ENCODE peak calls at places on chromosome 11, in six cellular contexts. One of them, this sample, is unnamed.

GRCh38 chr11:12285811-12286222 is 91.6 kb upstream of the PARVA start:
- DNase-seq in dorsolateral prefrontal cortex: no peak
- DNase-seq in MM.1S: no peak
- DNase-seq in body of pancreas: no peak
- DNase-seq in GM23338: no peak
- DNase-seq in A549: no peak
- DNase-seq in this sample: no peak

GRCh38 chr11:99383628-99384300 is 363.0 kb downstream of the CNTN5 start:
- DNase-seq in A549: no peak
- DNase-seq in dorsolateral prefrontal cortex: no peak
- DNase-seq in body of pancreas: no peak
- DNase-seq in MM.1S: no peak
- DNase-seq in GM23338: no peak
- DNase-seq in this sample: no peak

GRCh38 chr11:34656062-34656720 is 35.3 kb downstream of the EHF start:
- DNase-seq in body of pancreas: no peak
- DNase-seq in A549: no peak
- DNase-seq in MM.1S: no peak
- DNase-seq in dorsolateral prefrontal cortex: peak; percentile 78
- DNase-seq in GM23338: no peak
- DNase-seq in this sample: no peak

GRCh38 chr11:127392575-127392974 is 392.0 kb upstream of the KIRREL3 start:
- DNase-seq in GM23338: peak; percentile 32
- DNase-seq in MM.1S: no peak
- DNase-seq in body of pancreas: no peak
- DNase-seq in A549: no peak
- DNase-seq in dorsolateral prefrontal cortex: no peak
- DNase-seq in this sample: no peak

GRCh38 chr11:122776546-122776945 is 61.8 kb upstream of the CRTAM start:
- DNase-seq in A549: no peak
- DNase-seq in MM.1S: no peak
- DNase-seq in body of pancreas: no peak
- DNase-seq in GM23338: no peak
- DNase-seq in dorsolateral prefrontal cortex: no peak
- DNase-seq in this sample: no peak

GRCh38 chr11:91730071-91730470 is 494.5 kb upstream of the FAT3 start:
- DNase-seq in GM23338: no peak
- DNase-seq in A549: no peak
- DNase-seq in body of pancreas: no peak
- DNase-seq in MM.1S: no peak
- DNase-seq in dorsolateral prefrontal cortex: no peak
- DNase-seq in this sample: no peak

GRCh38 chr11:77813256-77813655 is 7.3 kb downstream of the RSF1 start:
- DNase-seq in GM23338: no peak
- DNase-seq in MM.1S: no peak
- DNase-seq in dorsolateral prefrontal cortex: no peak
- DNase-seq in A549: no peak
- DNase-seq in body of pancreas: no peak
- DNase-seq in this sample: no peak

GRCh38 chr11:34026432-34026831 is 25.1 kb upstream of the CAPRIN1 start:
- DNase-seq in MM.1S: no peak
- DNase-seq in GM23338: no peak
- DNase-seq in A549: no peak
- DNase-seq in dorsolateral prefrontal cortex: no peak
- DNase-seq in body of pancreas: no peak
- DNase-seq in this sample: no peak

GRCh38 chr11:111438846-111439520 is 59.9 kb upstream of the POU2AF1 start:
- DNase-seq in MM.1S: peak; percentile 97
- DNase-seq in dorsolateral prefrontal cortex: no peak
- DNase-seq in body of pancreas: no peak
- DNase-seq in A549: no peak
- DNase-seq in GM23338: no peak
- DNase-seq in this sample: peak; percentile 43

GRCh38 chr11:106187860-106188456 is 110.5 kb downstream of the AASDHPPT start:
- DNase-seq in body of pancreas: no peak
- DNase-seq in A549: no peak
- DNase-seq in MM.1S: no peak
- DNase-seq in GM23338: peak; percentile 10
- DNase-seq in dorsolateral prefrontal cortex: no peak
- DNase-seq in this sample: no peak

GRCh38 chr11:45833761-45834160 is 13.5 kb upstream of the CRY2 start:
- DNase-seq in GM23338: no peak
- DNase-seq in body of pancreas: no peak
- DNase-seq in dorsolateral prefrontal cortex: no peak
- DNase-seq in A549: no peak
- DNase-seq in MM.1S: no peak
- DNase-seq in this sample: no peak

GRCh38 chr11:122007611-122008071 is 108.4 kb downstream of the BLID start:
- DNase-seq in body of pancreas: no peak
- DNase-seq in GM23338: no peak
- DNase-seq in A549: no peak
- DNase-seq in MM.1S: no peak
- DNase-seq in dorsolateral prefrontal cortex: no peak
- DNase-seq in this sample: no peak

GRCh38 chr11:91926967-91927366 is 297.7 kb upstream of the FAT3 start:
- DNase-seq in MM.1S: no peak
- DNase-seq in A549: no peak
- DNase-seq in dorsolateral prefrontal cortex: no peak
- DNase-seq in GM23338: no peak
- DNase-seq in body of pancreas: peak; percentile 17
- DNase-seq in this sample: peak; percentile 56

GRCh38 chr11:82675838-82676237 is 57.8 kb downstream of the FAM181B start:
- DNase-seq in A549: no peak
- DNase-seq in body of pancreas: no peak
- DNase-seq in MM.1S: no peak
- DNase-seq in GM23338: peak; percentile 85
- DNase-seq in dorsolateral prefrontal cortex: no peak
- DNase-seq in this sample: no peak

GRCh38 chr11:85875505-85875904 is 20.3 kb downstream of the CCDC83 start:
- DNase-seq in A549: peak; percentile 56
- DNase-seq in GM23338: no peak
- DNase-seq in body of pancreas: no peak
- DNase-seq in dorsolateral prefrontal cortex: no peak
- DNase-seq in MM.1S: no peak
- DNase-seq in this sample: no peak

GRCh38 chr11:44784784-44785183 is 58.0 kb downstream of the TSPAN18 start:
- DNase-seq in A549: no peak
- DNase-seq in dorsolateral prefrontal cortex: no peak
- DNase-seq in GM23338: no peak
- DNase-seq in MM.1S: no peak
- DNase-seq in body of pancreas: no peak
- DNase-seq in this sample: no peak

GRCh38 chr11:112784323-112785073 is 176.7 kb upstream of the NCAM1 start:
- DNase-seq in GM23338: peak; percentile 28
- DNase-seq in A549: no peak
- DNase-seq in body of pancreas: peak; percentile 24
- DNase-seq in dorsolateral prefrontal cortex: no peak
- DNase-seq in MM.1S: no peak
- DNase-seq in this sample: no peak

GRCh38 chr11:44632466-44633123 is 67.1 kb downstream of the CD82 start:
- DNase-seq in dorsolateral prefrontal cortex: peak; percentile 42
- DNase-seq in body of pancreas: peak; percentile 18
- DNase-seq in A549: peak; percentile 56
- DNase-seq in MM.1S: no peak
- DNase-seq in GM23338: peak; percentile 76
- DNase-seq in this sample: peak; percentile 58

GRCh38 chr11:77874206-77874605 is 53.3 kb downstream of the AAMDC start:
- DNase-seq in A549: no peak
- DNase-seq in MM.1S: no peak
- DNase-seq in body of pancreas: no peak
- DNase-seq in dorsolateral prefrontal cortex: no peak
- DNase-seq in GM23338: no peak
- DNase-seq in this sample: no peak

GRCh38 chr11:111540921-111541208 is 345 bp downstream of the LAYN start:
- DNase-seq in A549: no peak
- DNase-seq in GM23338: no peak
- DNase-seq in body of pancreas: no peak
- DNase-seq in dorsolateral prefrontal cortex: no peak
- DNase-seq in MM.1S: no peak
- DNase-seq in this sample: no peak

GRCh38 chr11:75734491-75735180 is 17.0 kb downstream of the MOGAT2 start:
- DNase-seq in A549: no peak
- DNase-seq in MM.1S: peak; percentile 25
- DNase-seq in dorsolateral prefrontal cortex: no peak
- DNase-seq in GM23338: no peak
- DNase-seq in body of pancreas: no peak
- DNase-seq in this sample: peak; percentile 87

DNA sequence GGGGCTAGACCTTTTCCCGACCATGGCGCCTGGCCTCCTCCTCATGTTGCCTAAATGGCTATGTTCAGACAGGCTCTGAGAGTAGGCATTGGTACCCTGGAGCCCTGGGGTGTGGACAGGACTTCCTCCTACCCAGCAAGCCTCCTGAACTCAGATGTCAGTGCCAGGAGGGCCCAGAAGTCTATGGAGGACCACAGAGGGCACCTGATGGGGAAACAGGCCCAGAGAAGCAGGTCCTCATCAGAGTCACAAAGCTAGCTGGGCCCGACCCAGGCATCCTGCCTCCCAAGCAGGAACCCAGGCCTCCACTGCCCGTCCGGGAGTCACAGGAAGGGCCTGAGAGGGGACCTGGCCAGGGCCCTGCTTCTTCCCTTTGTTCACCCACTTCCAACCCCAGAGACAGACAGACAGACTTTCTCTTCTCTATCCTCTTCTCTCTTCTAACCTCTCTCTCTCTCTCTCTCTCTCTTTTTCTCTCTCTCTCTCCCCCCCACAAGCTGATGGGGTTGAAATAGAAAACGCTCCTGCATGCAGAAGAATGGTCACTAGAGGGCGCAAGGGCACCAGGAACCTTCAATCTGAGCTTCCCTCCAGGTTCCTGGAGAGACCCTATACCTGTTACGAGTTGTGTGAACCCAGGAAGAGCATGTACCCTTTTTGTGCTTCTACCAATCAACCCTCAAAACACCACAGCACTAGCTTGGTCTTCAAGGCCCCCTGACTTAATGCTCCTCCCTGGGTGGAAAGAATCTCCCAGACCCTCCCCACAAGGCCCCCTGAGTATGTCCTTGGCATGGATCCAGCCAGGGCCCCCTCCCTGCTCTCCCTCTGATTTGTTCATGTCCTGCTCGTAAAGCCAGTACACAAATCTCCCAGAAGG is 27.1 kb downstream of the ARAP1 start:
- DNase-seq in GM23338: peak; percentile 92
- DNase-seq in MM.1S: peak; percentile 65
- DNase-seq in A549: peak; percentile 85
- DNase-seq in dorsolateral prefrontal cortex: peak; percentile 76
- DNase-seq in body of pancreas: peak; percentile 82
- DNase-seq in this sample: peak; percentile 91
- H3K27ac ChIP-seq in GM23338: no peak overlapping the region
- H3K27ac ChIP-seq in MM.1S: no peak overlapping the region
- H3K27ac ChIP-seq in A549: peak overlapping the region; percentile 63
- H3K27ac ChIP-seq in dorsolateral prefrontal cortex: peak overlapping the region; percentile 32
- H3K27ac ChIP-seq in body of pancreas: peak overlapping the region; percentile 29
- H3K27ac ChIP-seq in this sample: peak overlapping the region; percentile 55

DNA sequence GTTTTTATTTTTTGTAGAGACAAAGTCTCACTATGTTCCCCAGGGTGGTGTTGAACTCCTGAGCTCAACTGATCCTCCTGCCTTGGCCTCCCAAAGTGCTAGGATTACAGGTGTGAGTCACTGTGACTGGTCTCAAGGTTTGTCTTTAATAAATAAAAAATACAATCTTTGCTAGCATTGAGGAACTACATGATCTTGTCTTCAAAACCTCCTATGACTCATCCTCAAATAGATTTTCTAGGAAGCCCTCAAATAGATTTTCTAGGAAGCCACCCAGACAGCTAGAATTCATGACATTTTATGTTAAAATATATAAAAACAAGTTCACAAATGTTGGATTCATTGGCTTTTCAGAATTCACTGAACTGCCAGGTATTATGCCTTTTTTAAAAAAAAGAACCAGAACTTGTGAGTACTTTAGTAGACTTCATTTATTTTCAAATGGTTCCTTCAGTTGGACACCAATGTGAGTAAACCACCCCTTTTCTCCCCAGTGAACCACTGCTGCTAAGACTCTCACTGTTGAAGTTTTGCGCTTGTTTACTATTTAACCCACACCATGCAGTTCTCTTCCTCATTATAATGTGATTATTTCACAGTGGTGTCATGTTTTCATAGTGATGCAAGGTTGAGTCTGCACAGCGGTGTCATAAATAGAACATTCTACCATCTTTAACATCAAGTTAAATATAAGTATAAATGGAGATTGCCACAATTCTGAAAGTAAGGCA is 303.9 kb downstream of the CASP12 start:
- DNase-seq in dorsolateral prefrontal cortex: no peak
- DNase-seq in A549: no peak
- DNase-seq in body of pancreas: no peak
- DNase-seq in MM.1S: no peak
- DNase-seq in GM23338: no peak
- DNase-seq in this sample: no peak
- H3K27ac ChIP-seq in dorsolateral prefrontal cortex: no peak overlapping the region
- H3K27ac ChIP-seq in A549: no peak overlapping the region
- H3K27ac ChIP-seq in body of pancreas: no peak overlapping the region
- H3K27ac ChIP-seq in MM.1S: no peak overlapping the region
- H3K27ac ChIP-seq in GM23338: no peak overlapping the region
- H3K27ac ChIP-seq in this sample: no peak overlapping the region

DNA sequence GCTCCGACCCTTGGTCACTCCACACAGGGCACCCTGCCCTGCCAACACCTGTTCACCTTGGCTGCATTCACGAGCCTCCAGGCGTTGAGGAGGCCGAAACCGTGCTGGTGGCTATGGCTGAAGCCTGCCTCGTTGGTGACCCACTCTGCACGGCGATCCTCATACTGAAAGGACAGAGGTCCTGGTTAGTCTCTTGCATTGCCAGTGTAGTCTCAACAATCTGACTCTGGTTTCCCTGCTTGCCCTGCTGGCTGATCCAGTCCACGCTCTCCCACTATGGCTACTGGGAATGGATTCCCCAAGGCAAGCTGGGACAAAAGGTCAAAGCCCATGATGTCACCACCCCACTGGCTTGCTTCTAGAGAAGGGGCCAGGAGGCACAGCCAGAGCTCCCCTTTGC is 12.9 kb downstream of the PCSK7 start:
- DNase-seq in dorsolateral prefrontal cortex: no peak
- DNase-seq in A549: no peak
- DNase-seq in MM.1S: no peak
- DNase-seq in body of pancreas: no peak
- DNase-seq in GM23338: no peak
- DNase-seq in this sample: no peak
- H3K27ac ChIP-seq in dorsolateral prefrontal cortex: no peak overlapping the region
- H3K27ac ChIP-seq in A549: no peak overlapping the region
- H3K27ac ChIP-seq in MM.1S: no peak overlapping the region
- H3K27ac ChIP-seq in body of pancreas: peak overlapping the region; percentile 7
- H3K27ac ChIP-seq in GM23338: no peak overlapping the region
- H3K27ac ChIP-seq in this sample: peak overlapping the region; percentile 62

GRCh38 chr11:101048479-101048878 is 81.1 kb downstream of the PGR start:
- DNase-seq in MM.1S: no peak
- DNase-seq in A549: no peak
- DNase-seq in GM23338: no peak
- DNase-seq in body of pancreas: no peak
- DNase-seq in dorsolateral prefrontal cortex: no peak
- DNase-seq in this sample: no peak

GRCh38 chr11:101049123-101049522 is 80.5 kb downstream of the PGR start:
- DNase-seq in A549: no peak
- DNase-seq in MM.1S: no peak
- DNase-seq in GM23338: peak; percentile 17
- DNase-seq in dorsolateral prefrontal cortex: no peak
- DNase-seq in body of pancreas: no peak
- DNase-seq in this sample: no peak

GRCh38 chr11:101046947-101047346 is 82.7 kb downstream of the PGR start:
- DNase-seq in GM23338: no peak
- DNase-seq in body of pancreas: no peak
- DNase-seq in A549: no peak
- DNase-seq in dorsolateral prefrontal cortex: no peak
- DNase-seq in MM.1S: no peak
- DNase-seq in this sample: no peak

GRCh38 chr11:101053492-101053891 is 76.1 kb downstream of the PGR start:
- DNase-seq in A549: no peak
- DNase-seq in dorsolateral prefrontal cortex: no peak
- DNase-seq in MM.1S: no peak
- DNase-seq in body of pancreas: no peak
- DNase-seq in GM23338: no peak
- DNase-seq in this sample: no peak

GRCh38 chr11:101049813-101050212 is 79.8 kb downstream of the PGR start:
- DNase-seq in dorsolateral prefrontal cortex: no peak
- DNase-seq in MM.1S: no peak
- DNase-seq in body of pancreas: no peak
- DNase-seq in A549: no peak
- DNase-seq in GM23338: no peak
- DNase-seq in this sample: no peak
- H3K27ac ChIP-seq in dorsolateral prefrontal cortex: no peak overlapping the region
- H3K27ac ChIP-seq in MM.1S: no peak overlapping the region
- H3K27ac ChIP-seq in body of pancreas: no peak overlapping the region
- H3K27ac ChIP-seq in A549: no peak overlapping the region
- H3K27ac ChIP-seq in GM23338: no peak overlapping the region
- H3K27ac ChIP-seq in this sample: no peak overlapping the region

This sample was measured in Peyer's patch.